ENCODE peak calls at places on chromosomes 16 and 17, in six cellular contexts. I is stomach, Z is tibial nerve, M is adrenal gland, A is uterus, S is K562. R is an unnamed sample.

GRCh38 chr17:34167359-34167758 is 87.7 kb upstream of the CCL2 start:
- DNase-seq in Z (no peak), M (no peak), I (peak; percentile 50), A (no peak), S (no peak), R (no peak)

GRCh38 chr17:35433075-35433894 is 985 bp upstream of the SLFN12 start:
- DNase-seq in S (peak; percentile 72), A (peak; percentile 88), I (peak; percentile 69), M (peak; percentile 77), Z (no peak), R (peak; percentile 62)

GRCh38 chr16:61858996-61859395 is 177.2 kb downstream of the CDH8 start:
- DNase-seq in M (no peak), S (no peak), A (no peak), Z (no peak), I (no peak), R (no peak)

GRCh38 chr17:80000136-80000535 is 35.5 kb downstream of the TBC1D16 start:
- DNase-seq in A (no peak), Z (no peak), I (no peak), M (no peak), S (no peak), R (peak; percentile 6)

GRCh38 chr17:59440757-59441458 is 109.5 kb downstream of the YPEL2 start:
- DNase-seq in A (peak; percentile 96), I (peak; percentile 93), M (peak; percentile 92), S (peak; percentile 93), Z (peak; percentile 89), R (peak; percentile 89)

GRCh38 chr17:79944821-79945391 is 90.8 kb downstream of the TBC1D16 start:
- DNase-seq in S (no peak), M (no peak), A (no peak), Z (no peak), I (no peak), R (peak; percentile 32)

GRCh38 chr17:41211845-41212466 is 14.5 kb upstream of the KRTAP9-2 start:
- DNase-seq in I (no peak), M (no peak), Z (no peak), A (no peak), S (no peak), R (no peak)

GRCh38 chr17:3770471-3770870 is 30.5 kb downstream of the ITGAE start:
- DNase-seq in S (no peak), Z (no peak), A (no peak), M (no peak), I (no peak), R (no peak)

GRCh38 chr16:67530013-67530939 is 1.6 kb downstream of the RIPOR1 start:
- DNase-seq in I (peak; percentile 65), M (peak; percentile 77), S (peak; percentile 25), Z (peak; percentile 58), A (peak; percentile 81), R (peak; percentile 87)
- TF ChIP-seq POLR2A in I (no peak), M (peak; percentile 76), S (no peak), Z (peak; percentile 73), A (peak; percentile 84), R (peak; percentile 74)

GRCh38 chr16:56933828-56934598 is 2.1 kb downstream of the HERPUD1 start:
- DNase-seq in I (no peak), M (no peak), Z (no peak), S (no peak), A (no peak), R (no peak)
- TF ChIP-seq POLR2A in I (no peak), M (no peak), Z (no peak), S (no peak), A (no peak), R (no peak)

GRCh38 chr17:8151641-8152111 is 528 bp downstream of the PER1 start:
- DNase-seq in Z (peak; percentile 77), M (peak; percentile 79), S (no peak), A (peak; percentile 96), I (peak; percentile 90), R (peak; percentile 88)
- TF ChIP-seq POLR2A in Z (no peak), M (no peak), S (no peak), A (no peak), I (no peak), R (no peak)

GRCh38 chr16:30184430-30185140 is 1.2 kb downstream of the CORO1A start:
- DNase-seq in A (peak; percentile 30), I (peak; percentile 31), S (no peak), Z (no peak), M (peak; percentile 38), R (peak; percentile 21)
- TF ChIP-seq POLR2A in A (no peak), I (no peak), S (no peak), Z (no peak), M (no peak), R (no peak)

GRCh38 chr16:77190478-77191258 is at the start of gene MON1B:
- DNase-seq in Z (peak; percentile 96), M (peak; percentile 96), A (peak; percentile 99), I (peak; percentile 97), S (peak; percentile 97), R (peak; percentile 95)
- TF ChIP-seq POLR2A in Z (peak; percentile 85), M (peak; percentile 85), A (peak; percentile 80), I (no peak), S (peak; percentile 90), R (peak; percentile 86)

GRCh38 chr16:67162439-67163163 is 1.9 kb upstream of the HSF4 start:
- DNase-seq in Z (no peak), A (no peak), S (no peak), I (no peak), M (no peak), R (no peak)

GRCh38 chr16:67161595-67162058 is 1.9 kb downstream of the FBXL8 start:
- DNase-seq in S (no peak), A (no peak), Z (no peak), I (no peak), M (peak; percentile 73), R (no peak)

GRCh38 chr16:67164599-67165061 is at the start of gene HSF4:
- DNase-seq in S (peak; percentile 86), M (peak; percentile 69), Z (no peak), I (peak; percentile 79), A (no peak), R (peak; percentile 69)

GRCh38 chr16:67163903-67164558 is 514 bp upstream of the HSF4 start:
- DNase-seq in I (no peak), A (no peak), S (no peak), Z (no peak), M (peak; percentile 52), R (peak; percentile 73)

DNA sequence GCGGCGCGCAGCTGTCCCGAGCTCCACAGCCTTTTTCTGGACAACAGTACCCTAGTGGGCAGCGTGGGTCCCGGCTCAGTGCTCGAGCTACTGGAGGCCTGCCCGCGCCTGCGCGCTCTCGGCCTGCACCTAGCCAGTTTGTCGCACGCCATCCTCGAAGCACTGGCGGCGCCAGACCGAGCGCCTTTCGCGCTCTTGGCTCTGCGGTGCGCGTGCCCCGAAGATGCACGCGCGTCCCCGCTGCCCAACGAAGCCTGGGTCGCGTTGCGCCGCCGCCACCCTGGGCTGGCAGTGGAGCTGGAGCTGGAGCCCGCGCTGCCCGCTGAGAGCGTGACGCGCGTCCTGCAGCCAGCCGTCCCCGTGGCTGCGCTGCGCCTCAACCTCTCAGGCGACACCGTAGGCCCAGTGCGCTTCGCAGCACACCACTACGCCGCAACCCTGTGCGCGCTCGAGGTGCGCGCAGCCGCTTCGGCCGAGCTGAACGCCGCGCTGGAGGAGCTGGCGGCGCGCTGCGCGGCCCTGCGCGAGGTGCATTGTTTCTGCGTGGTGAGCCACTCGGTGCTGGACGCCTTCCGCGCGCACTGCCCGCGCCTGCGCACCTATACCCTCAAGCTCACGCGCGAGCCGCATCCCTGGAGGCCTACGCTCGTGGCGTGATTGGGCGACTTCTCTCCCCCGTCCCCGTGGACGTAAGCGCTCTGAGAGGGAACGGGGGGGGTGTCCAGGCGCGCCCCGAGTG is 1.2 kb upstream of the HSF4 start:
- DNase-seq in I (no peak), S (no peak), Z (no peak), M (peak; percentile 65), A (no peak), R (peak; percentile 75)
- TF ChIP-seq POLR2A in I (no peak), S (no peak), Z (no peak), M (peak; percentile 22), A (peak; percentile 39), R (peak; percentile 41)

GRCh38 chr17:1996243-1997145 is 28.6 kb downstream of the RTN4RL1 start:
- DNase-seq in S (no peak), M (no peak), Z (no peak), I (no peak), A (no peak), R (no peak)

GRCh38 chr17:1999557-2000251 is 25.4 kb downstream of the RTN4RL1 start:
- DNase-seq in M (peak; percentile 65), Z (no peak), S (no peak), I (peak; percentile 81), A (no peak), R (peak; percentile 74)

GRCh38 chr17:1998426-1998784 is 26.7 kb downstream of the RTN4RL1 start:
- DNase-seq in M (peak; percentile 52), Z (no peak), S (no peak), I (no peak), A (no peak), R (no peak)

GRCh38 chr17:1997146-1997586 is 28.0 kb downstream of the RTN4RL1 start:
- DNase-seq in S (no peak), I (no peak), Z (no peak), A (no peak), M (no peak), R (no peak)

DNA sequence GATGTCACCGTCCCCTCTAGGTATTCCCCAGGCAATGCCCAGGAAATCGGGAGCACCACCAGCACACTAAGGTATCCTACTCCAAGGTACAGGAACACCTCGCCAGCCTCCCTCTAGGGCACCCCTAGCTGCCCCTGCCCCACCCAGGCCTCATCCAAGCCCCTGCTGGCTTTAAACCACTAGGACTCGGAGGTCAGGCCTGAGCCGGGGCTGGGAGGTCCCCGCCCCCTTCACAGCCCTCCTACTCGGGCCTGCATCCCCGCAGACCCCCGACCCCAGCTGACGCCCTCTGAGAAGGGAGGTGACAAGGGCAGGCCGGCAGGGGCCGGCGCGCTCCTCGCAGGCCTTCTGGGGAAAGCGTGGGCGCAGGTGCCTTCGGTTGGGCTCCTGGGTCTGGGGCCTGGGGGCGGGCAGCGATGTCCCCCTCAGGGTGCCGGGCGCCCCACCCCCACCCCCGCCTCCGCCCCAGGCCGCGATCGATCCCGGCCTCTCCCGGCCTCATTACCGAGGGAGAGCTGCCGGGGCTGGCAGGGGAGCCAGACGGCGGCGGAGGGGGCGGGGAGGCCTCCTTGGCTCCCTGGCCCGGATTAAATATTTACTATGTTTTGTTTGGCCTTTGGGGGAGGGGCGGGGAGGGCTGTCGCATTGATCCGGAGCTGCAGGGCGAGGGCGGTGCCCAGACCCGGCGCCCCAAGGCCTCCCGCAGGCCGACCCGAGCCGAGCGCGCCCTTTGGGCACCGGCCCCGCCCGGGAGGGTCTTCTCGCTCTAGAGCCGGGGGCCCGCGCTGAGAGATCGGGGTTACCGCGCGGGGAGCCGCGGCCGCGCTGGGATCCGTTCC is 27.3 kb downstream of the RTN4RL1 start:
- DNase-seq in I (peak; percentile 89), Z (no peak), S (no peak), M (peak; percentile 49), A (no peak), R (peak; percentile 52)
- TF ChIP-seq POLR2A in I (no peak), Z (no peak), S (no peak), M (peak; percentile 16), A (no peak), R (no peak)

DNA sequence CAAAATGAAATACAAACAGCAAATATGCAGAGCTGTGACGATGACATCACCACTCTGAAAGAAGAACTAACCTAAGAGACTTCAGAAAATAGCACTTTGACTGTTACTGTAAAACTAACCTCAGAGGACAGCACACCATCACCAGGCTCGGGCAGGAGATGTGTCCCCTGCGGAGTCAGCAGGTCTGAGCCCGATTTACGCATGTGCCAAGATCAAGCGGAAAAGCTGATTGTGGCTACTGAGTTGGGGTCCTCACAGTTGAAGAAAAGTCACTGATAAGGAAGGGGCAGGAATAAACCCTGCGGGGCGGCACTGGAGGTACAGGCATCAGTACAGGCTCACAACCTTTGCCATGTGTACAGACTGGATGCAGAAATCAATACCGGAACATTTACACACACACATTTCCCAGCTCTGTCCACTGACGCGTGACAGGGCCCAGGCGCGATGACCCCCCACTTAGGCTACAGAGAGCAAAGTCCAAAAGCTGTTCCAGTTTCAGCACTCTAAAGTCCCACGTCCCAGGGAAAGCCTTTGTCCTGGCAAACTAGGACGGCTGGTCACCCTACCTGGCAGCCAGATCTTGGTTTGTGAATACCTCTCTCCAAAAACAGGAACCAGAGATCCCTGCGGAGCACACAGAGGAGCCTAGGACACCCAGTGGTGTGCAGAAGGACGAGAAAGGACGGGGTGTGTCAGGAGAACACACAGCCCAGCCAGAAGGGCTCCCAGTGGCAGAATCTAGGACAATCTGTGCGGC is 21.5 kb downstream of the TRAP1 start:
- DNase-seq in I (peak; percentile 63), M (no peak), A (no peak), Z (no peak), S (no peak), R (no peak)
- TF ChIP-seq POLR2A in I (no peak), M (no peak), A (no peak), Z (no peak), S (no peak), R (no peak)

R was measured in ovary.